ENCODE peak calls at places on chromosome 5, in eight cellular contexts. Q, A, B, L, O, M, N and R are unnamed samples.

GRCh38 chr5:140165101-140165920 is 9.7 kb upstream of the CYSTM1 start:
- DNase-seq in B (no peak), A (no peak), Q (peak; percentile 72), N (no peak), O (no peak), L (no peak), M (no peak), R (no peak)

GRCh38 chr5:173547579-173547978 is 68.9 kb downstream of the BOD1 start:
- DNase-seq in L (peak; percentile 58), B (peak; percentile 64), A (peak; percentile 48), M (no peak), N (no peak), O (no peak), Q (no peak), R (peak; percentile 32)

GRCh38 chr5:72760259-72760658 is 56.2 kb upstream of the TNPO1 start:
- DNase-seq in B (peak; percentile 31), M (no peak), Q (no peak), O (no peak), A (peak; percentile 4), N (no peak), L (peak; percentile 21), R (peak; percentile 10)

GRCh38 chr5:37663538-37663937 is 176.3 kb downstream of the GDNF start:
- DNase-seq in Q (no peak), M (no peak), B (no peak), N (no peak), A (no peak), O (no peak), L (no peak), R (no peak)

GRCh38 chr5:98110791-98111190 is 662.7 kb upstream of the RGMB start:
- DNase-seq in L (no peak), M (no peak), O (no peak), A (no peak), N (no peak), B (no peak), Q (no peak), R (no peak)

GRCh38 chr5:153659337-153659736 is 168.9 kb downstream of the GRIA1 start:
- DNase-seq in Q (no peak), O (no peak), L (peak; percentile 86), M (no peak), N (no peak), A (peak; percentile 77), B (no peak), R (peak; percentile 78)

GRCh38 chr5:157915638-157916037 is 56.7 kb upstream of the CLINT1 start:
- DNase-seq in N (peak; percentile 94), Q (no peak), M (peak; percentile 81), O (peak; percentile 38), L (peak; percentile 56), A (peak; percentile 37), B (peak; percentile 26), R (peak; percentile 75)

GRCh38 chr5:100777680-100778281 is 125.3 kb downstream of the ST8SIA4 start:
- DNase-seq in A (peak; percentile 92), L (peak; percentile 92), N (no peak), O (no peak), Q (no peak), M (no peak), B (peak; percentile 79), R (peak; percentile 90)

GRCh38 chr5:131475416-131476045 is 159.5 kb downstream of the RAPGEF6 start:
- DNase-seq in A (no peak), B (no peak), N (no peak), O (no peak), M (no peak), Q (no peak), L (peak; percentile 33), R (peak; percentile 43)

GRCh38 chr5:149271717-149272558 is at the start of gene AFAP1L1:
- DNase-seq in L (peak; percentile 53), B (peak; percentile 63), N (peak; percentile 82), A (no peak), M (peak; percentile 75), O (peak; percentile 85), Q (peak; percentile 63), R (peak; percentile 59)

GRCh38 chr5:154610321-154611154 is 132.5 kb upstream of the HAND1 start:
- DNase-seq in Q (peak; percentile 77), N (peak; percentile 91), A (peak; percentile 74), M (peak; percentile 74), B (peak; percentile 80), O (peak; percentile 32), L (peak; percentile 79), R (peak; percentile 79)

GRCh38 chr5:77155179-77155839 is 55.2 kb upstream of the PDE8B start:
- DNase-seq in A (no peak), B (no peak), O (no peak), L (no peak), N (no peak), Q (no peak), M (no peak), R (no peak)

GRCh38 chr5:172596638-172597231 is 44.3 kb upstream of the NEURL1B start:
- DNase-seq in L (no peak), M (no peak), A (no peak), Q (no peak), N (no peak), B (no peak), O (no peak), R (no peak)

GRCh38 chr5:115297043-115297442 is 589 bp upstream of the CCDC112 start:
- DNase-seq in N (no peak), L (peak; percentile 17), M (no peak), A (no peak), O (no peak), Q (no peak), B (peak; percentile 9), R (peak; percentile 47)

GRCh38 chr5:31156761-31157160 is 36.7 kb upstream of the CDH6 start:
- DNase-seq in A (no peak), O (no peak), N (no peak), Q (no peak), L (no peak), B (no peak), M (no peak), R (no peak)

GRCh38 chr5:36452394-36453100 is 150.8 kb upstream of the RANBP3L start:
- DNase-seq in A (no peak), N (no peak), M (no peak), B (peak; percentile 97), O (no peak), L (no peak), Q (no peak), R (no peak)

GRCh38 chr5:8333445-8333844 is 464.5 kb downstream of the MTRR start:
- DNase-seq in Q (no peak), A (no peak), O (no peak), N (no peak), B (no peak), M (no peak), L (no peak), R (no peak)

GRCh38 chr5:33850100-33850594 is 41.6 kb downstream of the ADAMTS12 start:
- DNase-seq in Q (no peak), N (no peak), O (no peak), M (no peak), L (peak; percentile 82), B (peak; percentile 24), A (peak; percentile 68), R (peak; percentile 64)

GRCh38 chr5:84696651-84697050 is 312.0 kb upstream of the EDIL3 start:
- DNase-seq in Q (no peak), M (no peak), L (no peak), N (peak; percentile 22), O (no peak), A (peak; percentile 4), B (peak; percentile 75), R (no peak)

GRCh38 chr5:144328980-144329379 is 158.3 kb downstream of the KCTD16 start:
- DNase-seq in N (no peak), B (no peak), Q (no peak), A (no peak), O (no peak), M (no peak), L (no peak), R (no peak)

GRCh38 chr5:144331361-144331760 is 160.7 kb downstream of the KCTD16 start:
- DNase-seq in O (no peak), N (no peak), B (no peak), L (no peak), M (no peak), Q (no peak), A (no peak), R (no peak)

GRCh38 chr5:144335561-144335960 is 164.9 kb downstream of the KCTD16 start:
- DNase-seq in L (no peak), B (no peak), A (no peak), M (no peak), N (no peak), Q (no peak), O (no peak), R (no peak)

GRCh38 chr5:144333336-144333920 is 162.8 kb downstream of the KCTD16 start:
- DNase-seq in B (peak; percentile 91), M (no peak), N (no peak), Q (no peak), L (peak; percentile 6), O (no peak), A (peak; percentile 3), R (no peak)

GRCh38 chr5:144332265-144332664 is 161.6 kb downstream of the KCTD16 start:
- DNase-seq in N (no peak), O (no peak), A (peak; percentile 2), L (peak; percentile 13), B (peak; percentile 4), Q (no peak), M (no peak), R (no peak)
- TF ChIP-seq CTCF in N (no peak), O (no peak), A (peak; percentile 19), L (peak; percentile 33), B (peak; percentile 25), Q (no peak), M (no peak), R (peak; percentile 14)

GRCh38 chr5:177509991-177510566 is 453 bp upstream of the DOK3 start:
- DNase-seq in Q (no peak), M (no peak), L (no peak), O (no peak), A (no peak), N (no peak), B (no peak), R (no peak)

GRCh38 chr5:177510567-177511053 is 984 bp upstream of the DOK3 start:
- DNase-seq in L (no peak), Q (no peak), N (no peak), M (no peak), O (no peak), A (no peak), B (no peak), R (no peak)

GRCh38 chr5:177508837-177509236 is 789 bp downstream of the DOK3 start:
- DNase-seq in L (no peak), N (no peak), M (no peak), B (no peak), Q (no peak), A (no peak), O (no peak), R (no peak)

GRCh38 chr5:177508217-177508611 is 1.4 kb downstream of the DOK3 start:
- DNase-seq in M (no peak), B (no peak), L (no peak), Q (no peak), A (no peak), N (no peak), O (no peak), R (no peak)

GRCh38 chr5:177509361-177509951 is at the start of gene DOK3:
- DNase-seq in N (no peak), L (no peak), A (no peak), O (no peak), M (no peak), Q (no peak), B (no peak), R (no peak)
- H3K4me3 ChIP-seq in N (peak within 1 kb of the TSS; percentile 42), L (no peak within 1 kb of the TSS), A (no peak within 1 kb of the TSS), O (peak within 1 kb of the TSS; percentile 19), M (peak within 1 kb of the TSS; percentile 57), Q (peak within 1 kb of the TSS; percentile 47), B (no peak within 1 kb of the TSS), R (no peak within 1 kb of the TSS)

GRCh38 chr5:136064510-136064909 is 35.7 kb downstream of the TGFBI start:
- DNase-seq in M (no peak), Q (no peak), B (no peak), L (no peak), A (no peak), N (no peak), O (no peak), R (no peak)
- TF ChIP-seq CTCF in M (no peak), Q (peak; percentile 12), B (peak; percentile 26), L (peak; percentile 45), A (no peak), N (no peak), O (no peak), R (peak; percentile 24)

GRCh38 chr5:175821790-175822211 is 49.6 kb upstream of the CPLX2 start:
- DNase-seq in O (no peak), Q (no peak), A (no peak), L (no peak), M (no peak), N (no peak), B (no peak), R (no peak)
- H3K4me3 ChIP-seq in O (no peak overlapping the region), Q (no peak overlapping the region), A (no peak overlapping the region), L (no peak overlapping the region), M (no peak overlapping the region), N (no peak overlapping the region), B (no peak overlapping the region), R (no peak overlapping the region)